ENCODE peak calls at places on chromosomes 6 and 20, in five cellular contexts. One of them, this sample, is unnamed.

GRCh38 chr20:6953611-6954010 is 186.1 kb downstream of the BMP2 start:
- DNase-seq in GM12878: no peak
- DNase-seq in SK-N-SH: no peak
- DNase-seq in K562: no peak
- DNase-seq in HepG2: no peak
- DNase-seq in this sample: no peak

GRCh38 chr6:147715035-147715434 is 206.5 kb downstream of the SAMD5 start:
- DNase-seq in GM12878: no peak
- DNase-seq in SK-N-SH: no peak
- DNase-seq in K562: no peak
- DNase-seq in HepG2: no peak
- DNase-seq in this sample: no peak

GRCh38 chr20:46051556-46052323 is 22.7 kb downstream of the SLC12A5 start:
- DNase-seq in GM12878: no peak
- DNase-seq in SK-N-SH: no peak
- DNase-seq in K562: no peak
- DNase-seq in HepG2: no peak
- DNase-seq in this sample: no peak

GRCh38 chr6:26103141-26103769 is 16.0 kb downstream of the HFE start:
- DNase-seq in GM12878: no peak
- DNase-seq in SK-N-SH: no peak
- DNase-seq in K562: no peak
- DNase-seq in HepG2: peak; percentile 66
- DNase-seq in this sample: no peak

GRCh38 chr6:25883991-25884390 is 9.9 kb upstream of the SLC17A3 start:
- DNase-seq in GM12878: no peak
- DNase-seq in SK-N-SH: no peak
- DNase-seq in K562: no peak
- DNase-seq in HepG2: peak; percentile 46
- DNase-seq in this sample: no peak

GRCh38 chr6:163872335-163872734 is 457.8 kb downstream of the QKI start:
- DNase-seq in GM12878: no peak
- DNase-seq in SK-N-SH: no peak
- DNase-seq in K562: no peak
- DNase-seq in HepG2: no peak
- DNase-seq in this sample: no peak

GRCh38 chr20:43809206-43809819 is 82.5 kb upstream of the GTSF1L start:
- DNase-seq in GM12878: no peak
- DNase-seq in SK-N-SH: no peak
- DNase-seq in K562: no peak
- DNase-seq in HepG2: no peak
- DNase-seq in this sample: no peak

GRCh38 chr20:44959082-44959895 is 908 bp downstream of the TOMM34 start:
- DNase-seq in GM12878: no peak
- DNase-seq in SK-N-SH: peak; percentile 31
- DNase-seq in K562: no peak
- DNase-seq in HepG2: peak; percentile 65
- DNase-seq in this sample: no peak

GRCh38 chr20:58228484-58229197 is at the start of gene ANKRD60:
- DNase-seq in GM12878: no peak
- DNase-seq in SK-N-SH: peak; percentile 92
- DNase-seq in K562: peak; percentile 77
- DNase-seq in HepG2: no peak
- DNase-seq in this sample: no peak

GRCh38 chr6:20402181-20403079 is 751 bp downstream of the E2F3 start:
- DNase-seq in GM12878: no peak
- DNase-seq in SK-N-SH: peak; percentile 66
- DNase-seq in K562: peak; percentile 72
- DNase-seq in HepG2: peak; percentile 67
- DNase-seq in this sample: peak; percentile 22
- TF ChIP-seq FOXM1 in GM12878: no peak
- TF ChIP-seq FOXM1 in SK-N-SH: no peak
- TF ChIP-seq FOXM1 in K562: no peak
- TF ChIP-seq FOXM1 in HepG2: no peak
- TF ChIP-seq FOXM1 in this sample: no peak

DNA sequence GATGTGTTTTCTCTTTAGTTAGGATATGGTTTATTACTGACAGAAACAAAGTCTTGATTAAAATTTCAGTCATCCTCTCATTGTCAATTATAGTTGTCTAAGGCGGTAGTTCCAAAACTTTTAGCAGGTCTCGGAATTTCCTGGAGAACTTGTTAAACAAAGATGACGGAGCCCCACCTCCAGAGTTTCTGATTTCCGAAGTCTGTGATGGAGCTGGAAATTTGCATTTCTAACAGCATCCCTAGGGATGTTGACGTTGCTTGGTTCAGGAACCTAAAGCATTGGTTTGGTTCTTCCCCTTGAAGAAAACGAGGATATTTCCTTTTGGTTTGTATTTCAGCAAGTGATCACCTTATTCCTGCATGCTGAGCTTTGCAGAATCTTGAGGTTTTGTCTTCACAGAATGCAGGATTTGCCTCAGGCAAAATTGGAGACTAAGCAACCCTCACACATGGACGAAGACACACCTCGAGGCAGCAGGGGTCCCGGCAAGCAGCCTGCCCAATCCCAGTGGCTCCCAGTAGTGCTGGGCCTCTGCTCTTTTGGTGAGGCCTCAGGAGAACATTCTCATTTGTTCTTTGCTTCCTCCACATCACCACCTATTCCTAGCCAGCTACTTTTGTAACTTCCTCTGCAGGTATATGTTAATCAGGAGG is 187.1 kb upstream of the PHACTR1 start:
- DNase-seq in GM12878: no peak
- DNase-seq in SK-N-SH: no peak
- DNase-seq in K562: no peak
- DNase-seq in HepG2: no peak
- DNase-seq in this sample: peak; percentile 21
- TF ChIP-seq FOXM1 in GM12878: no peak
- TF ChIP-seq FOXM1 in SK-N-SH: no peak
- TF ChIP-seq FOXM1 in K562: no peak
- TF ChIP-seq FOXM1 in HepG2: no peak
- TF ChIP-seq FOXM1 in this sample: no peak

GRCh38 chr6:137234505-137234863 is 15.3 kb upstream of the IFNGR1 start:
- DNase-seq in GM12878: no peak
- DNase-seq in SK-N-SH: no peak
- DNase-seq in K562: no peak
- DNase-seq in HepG2: no peak
- DNase-seq in this sample: no peak

GRCh38 chr6:137240168-137240567 is 21.0 kb upstream of the IFNGR1 start:
- DNase-seq in GM12878: no peak
- DNase-seq in SK-N-SH: no peak
- DNase-seq in K562: no peak
- DNase-seq in HepG2: peak; percentile 35
- DNase-seq in this sample: no peak

GRCh38 chr6:137236581-137237355 is 17.6 kb upstream of the IFNGR1 start:
- DNase-seq in GM12878: no peak
- DNase-seq in SK-N-SH: no peak
- DNase-seq in K562: no peak
- DNase-seq in HepG2: no peak
- DNase-seq in this sample: no peak

GRCh38 chr6:137235686-137236085 is 16.5 kb upstream of the IFNGR1 start:
- DNase-seq in GM12878: no peak
- DNase-seq in SK-N-SH: no peak
- DNase-seq in K562: no peak
- DNase-seq in HepG2: no peak
- DNase-seq in this sample: no peak

GRCh38 chr6:137237413-137238170 is 18.4 kb upstream of the IFNGR1 start:
- DNase-seq in GM12878: no peak
- DNase-seq in SK-N-SH: no peak
- DNase-seq in K562: no peak
- DNase-seq in HepG2: peak; percentile 39
- DNase-seq in this sample: no peak
- TF ChIP-seq FOXM1 in GM12878: no peak
- TF ChIP-seq FOXM1 in SK-N-SH: no peak
- TF ChIP-seq FOXM1 in K562: no peak
- TF ChIP-seq FOXM1 in HepG2: no peak
- TF ChIP-seq FOXM1 in this sample: no peak

GRCh38 chr6:130288065-130288464 is 65.3 kb upstream of the SAMD3 start:
- DNase-seq in GM12878: no peak
- DNase-seq in SK-N-SH: no peak
- DNase-seq in K562: no peak
- DNase-seq in HepG2: no peak
- DNase-seq in this sample: no peak

GRCh38 chr6:130276507-130276906 is 53.8 kb upstream of the SAMD3 start:
- DNase-seq in GM12878: no peak
- DNase-seq in SK-N-SH: no peak
- DNase-seq in K562: no peak
- DNase-seq in HepG2: no peak
- DNase-seq in this sample: no peak

DNA sequence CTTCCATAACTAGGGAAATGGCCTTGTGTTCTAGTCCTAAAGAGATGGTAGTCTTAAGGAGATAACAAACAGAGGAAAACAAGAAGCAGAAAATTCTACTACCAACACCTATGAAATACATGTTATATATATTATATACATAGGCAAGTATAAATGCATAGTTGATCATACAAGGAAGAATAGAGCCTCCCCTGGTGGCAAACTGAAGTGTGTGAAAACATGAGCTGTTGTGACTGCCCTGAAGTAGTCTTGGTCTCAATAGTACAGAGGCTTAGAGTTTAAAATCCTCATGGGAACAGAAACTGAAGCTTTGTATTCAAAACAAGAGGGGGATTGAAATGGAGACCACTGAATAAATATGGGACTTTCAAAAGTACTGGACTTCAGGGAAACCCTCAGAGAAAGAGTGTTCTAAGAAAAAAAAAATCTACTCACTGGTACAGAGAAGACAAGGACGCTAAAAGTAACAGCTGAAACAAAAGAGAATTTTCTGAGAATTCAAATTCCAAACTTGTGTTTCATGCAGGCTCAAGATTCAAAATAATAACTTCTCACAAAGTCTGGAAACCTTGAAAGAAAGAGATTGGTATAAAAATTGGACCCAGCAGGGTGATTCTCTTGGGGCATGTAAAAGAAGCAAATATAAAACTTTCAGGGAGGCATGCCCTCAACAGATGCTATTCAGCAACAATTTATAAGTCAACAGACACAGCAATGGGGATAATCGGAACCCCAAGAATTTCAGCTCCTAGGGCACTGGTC is 59.7 kb upstream of the SAMD3 start:
- DNase-seq in GM12878: no peak
- DNase-seq in SK-N-SH: peak; percentile 1
- DNase-seq in K562: no peak
- DNase-seq in HepG2: peak; percentile 9
- DNase-seq in this sample: peak; percentile 9
- TF ChIP-seq FOXM1 in GM12878: no peak
- TF ChIP-seq FOXM1 in SK-N-SH: no peak
- TF ChIP-seq FOXM1 in K562: no peak
- TF ChIP-seq FOXM1 in HepG2: no peak
- TF ChIP-seq FOXM1 in this sample: no peak

DNA sequence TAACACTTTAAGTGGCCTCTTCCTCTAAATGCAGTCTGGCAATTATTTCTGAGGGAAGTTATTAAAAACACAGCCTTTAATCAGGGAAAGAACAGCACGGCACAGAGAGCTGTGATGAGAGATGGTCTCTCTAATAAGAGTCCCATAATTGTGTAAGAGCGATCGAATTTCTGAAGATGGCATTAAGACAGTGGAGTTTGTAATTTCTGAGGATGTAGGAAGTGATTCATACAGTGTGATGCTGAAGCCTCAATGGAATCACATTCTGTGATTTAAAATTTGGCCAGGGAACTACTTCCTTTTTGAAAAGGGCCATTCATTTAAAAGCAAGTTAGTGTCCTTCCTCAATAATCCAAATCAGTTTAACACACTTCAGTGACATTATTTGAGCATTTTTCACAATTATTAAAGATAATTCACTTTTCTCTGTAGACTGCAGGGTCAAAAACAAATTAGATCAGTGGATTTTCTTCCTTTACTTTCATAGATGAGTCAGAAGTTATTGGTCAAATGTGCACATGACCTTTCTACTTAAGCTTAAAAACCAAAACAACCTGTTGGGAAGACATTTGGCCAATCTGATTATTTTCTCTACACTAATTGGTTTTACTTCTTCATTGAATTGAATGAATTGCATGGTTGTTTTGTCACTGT is 52.3 kb upstream of the EDN3 start:
- DNase-seq in GM12878: no peak
- DNase-seq in SK-N-SH: no peak
- DNase-seq in K562: no peak
- DNase-seq in HepG2: no peak
- DNase-seq in this sample: no peak
- TF ChIP-seq FOXM1 in GM12878: no peak
- TF ChIP-seq FOXM1 in SK-N-SH: no peak
- TF ChIP-seq FOXM1 in K562: no peak
- TF ChIP-seq FOXM1 in HepG2: no peak
- TF ChIP-seq FOXM1 in this sample: no peak

GRCh38 chr20:60054716-60055371 is 96.6 kb downstream of the CDH26 start:
- DNase-seq in GM12878: no peak
- DNase-seq in SK-N-SH: no peak
- DNase-seq in K562: no peak
- DNase-seq in HepG2: no peak
- DNase-seq in this sample: no peak

GRCh38 chr20:60056345-60057122 is 98.3 kb downstream of the CDH26 start:
- DNase-seq in GM12878: no peak
- DNase-seq in SK-N-SH: no peak
- DNase-seq in K562: no peak
- DNase-seq in HepG2: no peak
- DNase-seq in this sample: no peak

GRCh38 chr20:60053813-60054190 is 95.6 kb downstream of the CDH26 start:
- DNase-seq in GM12878: no peak
- DNase-seq in SK-N-SH: no peak
- DNase-seq in K562: no peak
- DNase-seq in HepG2: no peak
- DNase-seq in this sample: no peak

GRCh38 chr20:60057123-60057865 is 99.1 kb downstream of the CDH26 start:
- DNase-seq in GM12878: peak; percentile 17
- DNase-seq in SK-N-SH: peak; percentile 78
- DNase-seq in K562: peak; percentile 67
- DNase-seq in HepG2: peak; percentile 66
- DNase-seq in this sample: peak; percentile 75

DNA sequence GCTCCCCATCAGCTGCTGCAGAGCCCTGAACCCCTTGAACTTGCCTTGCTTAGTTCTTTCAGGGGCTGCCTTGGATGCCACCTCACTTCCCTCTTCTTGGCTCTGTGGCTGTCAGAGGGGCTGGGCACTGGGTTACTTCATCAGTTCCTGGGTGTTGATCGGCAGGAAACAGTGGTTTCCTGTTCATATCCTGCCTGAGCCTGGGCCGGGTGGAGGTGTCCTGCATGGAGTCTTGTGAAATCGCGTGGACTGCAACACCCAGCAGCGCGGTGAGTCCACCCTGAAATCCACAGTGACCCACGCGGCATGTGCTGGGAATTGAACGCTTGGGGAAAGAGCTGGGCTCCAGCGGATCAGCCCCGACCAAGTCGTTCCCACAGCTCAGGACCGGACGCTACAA is 97.5 kb downstream of the CDH26 start:
- DNase-seq in GM12878: peak; percentile 4
- DNase-seq in SK-N-SH: no peak
- DNase-seq in K562: no peak
- DNase-seq in HepG2: no peak
- DNase-seq in this sample: no peak
- TF ChIP-seq FOXM1 in GM12878: no peak
- TF ChIP-seq FOXM1 in SK-N-SH: no peak
- TF ChIP-seq FOXM1 in K562: no peak
- TF ChIP-seq FOXM1 in HepG2: no peak
- TF ChIP-seq FOXM1 in this sample: no peak

GRCh38 chr6:92753956-92754355 is 665.4 kb downstream of the EPHA7 start:
- DNase-seq in GM12878: no peak
- DNase-seq in SK-N-SH: no peak
- DNase-seq in K562: no peak
- DNase-seq in HepG2: no peak
- DNase-seq in this sample: no peak
- TF ChIP-seq FOXM1 in GM12878: no peak
- TF ChIP-seq FOXM1 in SK-N-SH: no peak
- TF ChIP-seq FOXM1 in K562: no peak
- TF ChIP-seq FOXM1 in HepG2: no peak
- TF ChIP-seq FOXM1 in this sample: no peak

This sample was measured in HEK293T.